ENCODE peak calls at places on chromosome 6, in four cellular contexts. K, R, U and B are unnamed samples.

GRCh38 chr6:14635933-14636599 is 518.5 kb downstream of the CD83 start:
- ATAC-seq in K (no peak), R (peak), U (no peak), B (peak)

GRCh38 chr6:162899148-162899547 is 171.4 kb downstream of the PACRG start:
- ATAC-seq in K (no peak), R (no peak), U (no peak), B (no peak)

GRCh38 chr6:143805832-143806281 is 37.3 kb upstream of the LTV1 start:
- ATAC-seq in K (peak), U (peak), R (peak), B (peak)

GRCh38 chr6:46050845-46051405 is 35.3 kb upstream of the CLIC5 start:
- ATAC-seq in U (no peak), R (no peak), K (peak), B (peak)

GRCh38 chr6:118317581-118318563 is 230.2 kb upstream of the PLN start:
- ATAC-seq in R (no peak), K (peak), U (peak), B (no peak)

GRCh38 chr6:11710221-11710836 is 68.3 kb downstream of the ADTRP start:
- ATAC-seq in U (no peak), R (peak), K (no peak), B (peak)

GRCh38 chr6:99362644-99363268 is 13.3 kb upstream of the FAXC start:
- ATAC-seq in R (peak), K (no peak), U (no peak), B (peak)

GRCh38 chr6:42383421-42384208 is 68.1 kb downstream of the TRERF1 start:
- ATAC-seq in K (no peak), R (peak), U (no peak), B (peak)

GRCh38 chr6:108946695-108947094 is 98.5 kb downstream of the ARMC2 start:
- ATAC-seq in U (peak), R (no peak), K (peak), B (no peak)

GRCh38 chr6:142416179-142416578 is 114.4 kb downstream of the ADGRG6 start:
- ATAC-seq in R (peak), K (peak), U (peak), B (no peak)

GRCh38 chr6:137560184-137560563 is 66.0 kb upstream of the OLIG3 start:
- ATAC-seq in K (no peak), R (no peak), U (no peak), B (no peak)

GRCh38 chr6:117263353-117263927 is 1.9 kb upstream of the VGLL2 start:
- ATAC-seq in K (no peak), U (no peak), R (no peak), B (no peak)

GRCh38 chr6:5231289-5231688 is 29.5 kb downstream of the LYRM4 start:
- ATAC-seq in K (no peak), U (no peak), R (no peak), B (no peak)

GRCh38 chr6:30497714-30498113 is 8.4 kb downstream of the HLA-E start:
- ATAC-seq in U (no peak), R (no peak), K (no peak), B (no peak)

GRCh38 chr6:167832497-167833395 is 6.0 kb downstream of the AFDN start:
- ATAC-seq in R (peak), K (peak), U (no peak), B (peak)

GRCh38 chr6:144094731-144095133 is 641 bp downstream of the SF3B5 start:
- ATAC-seq in U (peak), R (no peak), K (no peak), B (no peak)

GRCh38 chr6:144535630-144536029 is 250.5 kb downstream of the UTRN start:
- ATAC-seq in K (no peak), R (no peak), U (no peak), B (no peak)

GRCh38 chr6:124482071-124482491 is 480.2 kb upstream of the RNF217 start:
- ATAC-seq in K (no peak), R (no peak), U (no peak), B (no peak)

GRCh38 chr6:134863763-134864510 is 86.0 kb downstream of the ALDH8A1 start:
- ATAC-seq in K (no peak), U (no peak), R (no peak), B (no peak)

GRCh38 chr6:157728183-157728881 is 94.7 kb upstream of the SNX9 start:
- ATAC-seq in R (no peak), K (no peak), U (no peak), B (no peak)

GRCh38 chr6:5287966-5288297 is 26.6 kb downstream of the FARS2 start:
- ATAC-seq in K (no peak), R (no peak), U (peak), B (peak)

GRCh38 chr6:86423571-86423970 is 513.8 kb upstream of the HTR1E start:
- ATAC-seq in U (no peak), K (no peak), R (no peak), B (no peak)

GRCh38 chr6:135267085-135267484 is 86.0 kb downstream of the MYB start:
- ATAC-seq in U (no peak), R (no peak), K (no peak), B (no peak)

GRCh38 chr6:7058250-7058923 is 49.4 kb upstream of the RREB1 start:
- ATAC-seq in U (peak), K (peak), R (peak), B (peak)

GRCh38 chr6:116513224-116513875 is 1.9 kb downstream of the CALHM5 start:
- ATAC-seq in R (no peak), U (no peak), K (no peak), B (no peak)

GRCh38 chr6:84763397-84764331 is 734 bp downstream of the TBX18 start:
- ATAC-seq in R (no peak), K (peak), U (peak), B (no peak)